ENCODE peak calls at places on chromosomes 11 and 22, in eight cellular contexts. One of them, this sample, is unnamed.

GRCh38 chr11:47014097-47014496 is 77.5 kb downstream of the CSTPP1 start:
- DNase-seq in amniotic stem cell: no peak
- DNase-seq in MCF 10A: no peak
- DNase-seq in left colon: no peak
- DNase-seq in T47D: no peak
- DNase-seq in endothelial cell: no peak
- DNase-seq in T-helper 1 cell: no peak
- DNase-seq in NCI-H187 treated with DMSO at 0.1 percent for 48 hours: no peak
- DNase-seq in this sample: no peak

GRCh38 chr11:46456676-46457432 is 65.3 kb upstream of the CHRM4 start:
- DNase-seq in endothelial cell: no peak
- DNase-seq in left colon: no peak
- DNase-seq in MCF 10A: no peak
- DNase-seq in amniotic stem cell: no peak
- DNase-seq in T47D: no peak
- DNase-seq in NCI-H187 treated with DMSO at 0.1 percent for 48 hours: no peak
- DNase-seq in T-helper 1 cell: no peak
- DNase-seq in this sample: no peak

GRCh38 chr11:112794321-112794720 is 166.9 kb upstream of the NCAM1 start:
- DNase-seq in amniotic stem cell: no peak
- DNase-seq in MCF 10A: no peak
- DNase-seq in T-helper 1 cell: no peak
- DNase-seq in endothelial cell: no peak
- DNase-seq in left colon: no peak
- DNase-seq in T47D: no peak
- DNase-seq in NCI-H187 treated with DMSO at 0.1 percent for 48 hours: no peak
- DNase-seq in this sample: no peak

GRCh38 chr11:101487775-101488174 is 96.0 kb downstream of the TRPC6 start:
- DNase-seq in NCI-H187 treated with DMSO at 0.1 percent for 48 hours: no peak
- DNase-seq in MCF 10A: peak
- DNase-seq in left colon: no peak
- DNase-seq in endothelial cell: no peak
- DNase-seq in T-helper 1 cell: no peak
- DNase-seq in amniotic stem cell: peak
- DNase-seq in T47D: no peak
- DNase-seq in this sample: peak

GRCh38 chr22:50192825-50193204 is 7.1 kb downstream of the TRABD start:
- DNase-seq in amniotic stem cell: no peak
- DNase-seq in NCI-H187 treated with DMSO at 0.1 percent for 48 hours: no peak
- DNase-seq in T-helper 1 cell: peak
- DNase-seq in T47D: no peak
- DNase-seq in endothelial cell: no peak
- DNase-seq in MCF 10A: no peak
- DNase-seq in left colon: no peak
- DNase-seq in this sample: no peak

GRCh38 chr11:124863826-124864165 is 1.4 kb upstream of the ROBO3 start:
- DNase-seq in MCF 10A: no peak
- DNase-seq in T-helper 1 cell: no peak
- DNase-seq in left colon: no peak
- DNase-seq in endothelial cell: no peak
- DNase-seq in T47D: peak
- DNase-seq in NCI-H187 treated with DMSO at 0.1 percent for 48 hours: no peak
- DNase-seq in amniotic stem cell: no peak
- DNase-seq in this sample: no peak

GRCh38 chr11:82326853-82327252 is 406.8 kb downstream of the FAM181B start:
- DNase-seq in NCI-H187 treated with DMSO at 0.1 percent for 48 hours: no peak
- DNase-seq in left colon: no peak
- DNase-seq in MCF 10A: no peak
- DNase-seq in T47D: no peak
- DNase-seq in amniotic stem cell: no peak
- DNase-seq in endothelial cell: no peak
- DNase-seq in T-helper 1 cell: no peak
- DNase-seq in this sample: no peak

GRCh38 chr22:44645531-44645930 is 56.5 kb upstream of the PRR5 start:
- DNase-seq in T47D: no peak
- DNase-seq in left colon: no peak
- DNase-seq in amniotic stem cell: no peak
- DNase-seq in endothelial cell: no peak
- DNase-seq in MCF 10A: no peak
- DNase-seq in T-helper 1 cell: no peak
- DNase-seq in NCI-H187 treated with DMSO at 0.1 percent for 48 hours: no peak
- DNase-seq in this sample: no peak

GRCh38 chr11:69939551-69940245 is 120.5 kb upstream of the FGF3 start:
- DNase-seq in NCI-H187 treated with DMSO at 0.1 percent for 48 hours: no peak
- DNase-seq in MCF 10A: no peak
- DNase-seq in left colon: peak
- DNase-seq in T47D: peak
- DNase-seq in endothelial cell: no peak
- DNase-seq in T-helper 1 cell: no peak
- DNase-seq in amniotic stem cell: no peak
- DNase-seq in this sample: no peak

GRCh38 chr22:30195245-30196140 is 51.1 kb downstream of the LIF start:
- DNase-seq in left colon: no peak
- DNase-seq in T47D: no peak
- DNase-seq in T-helper 1 cell: no peak
- DNase-seq in endothelial cell: no peak
- DNase-seq in amniotic stem cell: no peak
- DNase-seq in NCI-H187 treated with DMSO at 0.1 percent for 48 hours: no peak
- DNase-seq in MCF 10A: no peak
- DNase-seq in this sample: no peak

GRCh38 chr11:4465411-4465810 is 16.3 kb downstream of the OR52K2 start:
- DNase-seq in T47D: no peak
- DNase-seq in endothelial cell: no peak
- DNase-seq in T-helper 1 cell: no peak
- DNase-seq in NCI-H187 treated with DMSO at 0.1 percent for 48 hours: no peak
- DNase-seq in MCF 10A: no peak
- DNase-seq in left colon: no peak
- DNase-seq in amniotic stem cell: no peak
- DNase-seq in this sample: no peak

GRCh38 chr11:60251485-60252207 is 8.7 kb upstream of the MS4A4E start:
- DNase-seq in T47D: peak
- DNase-seq in NCI-H187 treated with DMSO at 0.1 percent for 48 hours: no peak
- DNase-seq in T-helper 1 cell: no peak
- DNase-seq in MCF 10A: peak
- DNase-seq in endothelial cell: no peak
- DNase-seq in left colon: no peak
- DNase-seq in amniotic stem cell: no peak
- DNase-seq in this sample: no peak

GRCh38 chr11:9264381-9265210 is 554 bp downstream of the DENND5A start:
- DNase-seq in T47D: peak
- DNase-seq in MCF 10A: peak
- DNase-seq in left colon: peak
- DNase-seq in amniotic stem cell: peak
- DNase-seq in T-helper 1 cell: no peak
- DNase-seq in endothelial cell: peak
- DNase-seq in NCI-H187 treated with DMSO at 0.1 percent for 48 hours: no peak
- DNase-seq in this sample: peak

GRCh38 chr11:45362636-45363035 is 76.5 kb upstream of the SYT13 start:
- DNase-seq in endothelial cell: no peak
- DNase-seq in left colon: no peak
- DNase-seq in T-helper 1 cell: no peak
- DNase-seq in MCF 10A: no peak
- DNase-seq in NCI-H187 treated with DMSO at 0.1 percent for 48 hours: no peak
- DNase-seq in amniotic stem cell: no peak
- DNase-seq in T47D: no peak
- DNase-seq in this sample: no peak

GRCh38 chr22:17694752-17695151 is 56.2 kb downstream of the BCL2L13 start:
- DNase-seq in T47D: no peak
- DNase-seq in MCF 10A: no peak
- DNase-seq in T-helper 1 cell: no peak
- DNase-seq in endothelial cell: no peak
- DNase-seq in left colon: no peak
- DNase-seq in NCI-H187 treated with DMSO at 0.1 percent for 48 hours: no peak
- DNase-seq in amniotic stem cell: no peak
- DNase-seq in this sample: no peak

GRCh38 chr22:30212363-30212995 is 34.1 kb downstream of the LIF start:
- DNase-seq in endothelial cell: no peak
- DNase-seq in T47D: peak
- DNase-seq in MCF 10A: peak
- DNase-seq in T-helper 1 cell: no peak
- DNase-seq in left colon: peak
- DNase-seq in amniotic stem cell: peak
- DNase-seq in NCI-H187 treated with DMSO at 0.1 percent for 48 hours: no peak
- DNase-seq in this sample: peak

GRCh38 chr11:79098096-79098495 is 342.7 kb downstream of the TENM4 start:
- DNase-seq in T-helper 1 cell: no peak
- DNase-seq in MCF 10A: no peak
- DNase-seq in endothelial cell: no peak
- DNase-seq in left colon: no peak
- DNase-seq in NCI-H187 treated with DMSO at 0.1 percent for 48 hours: no peak
- DNase-seq in amniotic stem cell: no peak
- DNase-seq in T47D: no peak
- DNase-seq in this sample: no peak

GRCh38 chr11:110125632-110126031 is 32.4 kb downstream of the ZC3H12C start:
- DNase-seq in endothelial cell: no peak
- DNase-seq in amniotic stem cell: no peak
- DNase-seq in left colon: no peak
- DNase-seq in T47D: no peak
- DNase-seq in MCF 10A: peak
- DNase-seq in NCI-H187 treated with DMSO at 0.1 percent for 48 hours: no peak
- DNase-seq in T-helper 1 cell: no peak
- DNase-seq in this sample: no peak

GRCh38 chr11:126282361-126282741 is 542 bp upstream of the TIRAP start:
- DNase-seq in T47D: peak
- DNase-seq in T-helper 1 cell: no peak
- DNase-seq in NCI-H187 treated with DMSO at 0.1 percent for 48 hours: no peak
- DNase-seq in MCF 10A: peak
- DNase-seq in endothelial cell: peak
- DNase-seq in left colon: peak
- DNase-seq in amniotic stem cell: no peak
- DNase-seq in this sample: no peak

GRCh38 chr11:6297831-6298230 is 22.5 kb downstream of the CAVIN3 start:
- DNase-seq in NCI-H187 treated with DMSO at 0.1 percent for 48 hours: no peak
- DNase-seq in MCF 10A: peak
- DNase-seq in T47D: no peak
- DNase-seq in left colon: no peak
- DNase-seq in amniotic stem cell: no peak
- DNase-seq in T-helper 1 cell: no peak
- DNase-seq in endothelial cell: no peak
- DNase-seq in this sample: no peak

GRCh38 chr11:68912254-68912653 is 8.6 kb downstream of the IGHMBP2 start:
- DNase-seq in MCF 10A: no peak
- DNase-seq in amniotic stem cell: no peak
- DNase-seq in T-helper 1 cell: no peak
- DNase-seq in endothelial cell: no peak
- DNase-seq in NCI-H187 treated with DMSO at 0.1 percent for 48 hours: no peak
- DNase-seq in T47D: no peak
- DNase-seq in left colon: no peak
- DNase-seq in this sample: no peak

GRCh38 chr11:73478737-73479347 is 102.6 kb downstream of the RELT start:
- DNase-seq in NCI-H187 treated with DMSO at 0.1 percent for 48 hours: no peak
- DNase-seq in endothelial cell: peak
- DNase-seq in T-helper 1 cell: no peak
- DNase-seq in amniotic stem cell: no peak
- DNase-seq in T47D: peak
- DNase-seq in MCF 10A: peak
- DNase-seq in left colon: no peak
- DNase-seq in this sample: no peak

GRCh38 chr11:47348859-47349258 is 3.6 kb downstream of the MYBPC3 start:
- DNase-seq in T-helper 1 cell: no peak
- DNase-seq in amniotic stem cell: no peak
- DNase-seq in left colon: no peak
- DNase-seq in NCI-H187 treated with DMSO at 0.1 percent for 48 hours: no peak
- DNase-seq in MCF 10A: peak
- DNase-seq in T47D: peak
- DNase-seq in endothelial cell: no peak
- DNase-seq in this sample: no peak

GRCh38 chr22:32175751-32176644 is 16.9 kb upstream of the C22orf42 start:
- DNase-seq in left colon: no peak
- DNase-seq in endothelial cell: peak
- DNase-seq in amniotic stem cell: no peak
- DNase-seq in NCI-H187 treated with DMSO at 0.1 percent for 48 hours: no peak
- DNase-seq in MCF 10A: no peak
- DNase-seq in T47D: no peak
- DNase-seq in T-helper 1 cell: no peak
- DNase-seq in this sample: no peak

GRCh38 chr11:6742260-6742659 is 29.5 kb downstream of the OR2AG2 start:
- DNase-seq in MCF 10A: no peak
- DNase-seq in left colon: no peak
- DNase-seq in T-helper 1 cell: no peak
- DNase-seq in amniotic stem cell: no peak
- DNase-seq in NCI-H187 treated with DMSO at 0.1 percent for 48 hours: no peak
- DNase-seq in endothelial cell: no peak
- DNase-seq in T47D: no peak
- DNase-seq in this sample: no peak

GRCh38 chr11:72238040-72238450 is 5.9 kb downstream of the PHOX2A start:
- DNase-seq in amniotic stem cell: no peak
- DNase-seq in T47D: peak
- DNase-seq in NCI-H187 treated with DMSO at 0.1 percent for 48 hours: no peak
- DNase-seq in endothelial cell: peak
- DNase-seq in T-helper 1 cell: peak
- DNase-seq in MCF 10A: peak
- DNase-seq in left colon: peak
- DNase-seq in this sample: no peak

GRCh38 chr11:69300124-69301032 is 6.4 kb downstream of the MYEOV start:
- DNase-seq in T47D: no peak
- DNase-seq in amniotic stem cell: no peak
- DNase-seq in NCI-H187 treated with DMSO at 0.1 percent for 48 hours: no peak
- DNase-seq in endothelial cell: no peak
- DNase-seq in T-helper 1 cell: no peak
- DNase-seq in MCF 10A: no peak
- DNase-seq in left colon: no peak
- DNase-seq in this sample: peak

GRCh38 chr11:16194566-16194965 is 161.8 kb downstream of the SOX6 start:
- DNase-seq in T-helper 1 cell: no peak
- DNase-seq in MCF 10A: no peak
- DNase-seq in T47D: no peak
- DNase-seq in left colon: no peak
- DNase-seq in endothelial cell: no peak
- DNase-seq in NCI-H187 treated with DMSO at 0.1 percent for 48 hours: no peak
- DNase-seq in amniotic stem cell: no peak
- DNase-seq in this sample: no peak

GRCh38 chr11:2097998-2098690 is 41.0 kb downstream of the IGF2 start:
- DNase-seq in left colon: peak
- DNase-seq in NCI-H187 treated with DMSO at 0.1 percent for 48 hours: no peak
- DNase-seq in amniotic stem cell: no peak
- DNase-seq in endothelial cell: no peak
- DNase-seq in T-helper 1 cell: no peak
- DNase-seq in T47D: no peak
- DNase-seq in MCF 10A: no peak
- DNase-seq in this sample: no peak

GRCh38 chr22:49582171-49582570 is 245.5 kb downstream of the BRD1 start:
- DNase-seq in endothelial cell: no peak
- DNase-seq in amniotic stem cell: no peak
- DNase-seq in left colon: no peak
- DNase-seq in NCI-H187 treated with DMSO at 0.1 percent for 48 hours: no peak
- DNase-seq in T-helper 1 cell: no peak
- DNase-seq in T47D: no peak
- DNase-seq in MCF 10A: no peak
- DNase-seq in this sample: no peak

GRCh38 chr11:77106321-77106720 is 3.7 kb downstream of the OMP start:
- DNase-seq in endothelial cell: no peak
- DNase-seq in amniotic stem cell: no peak
- DNase-seq in T-helper 1 cell: no peak
- DNase-seq in NCI-H187 treated with DMSO at 0.1 percent for 48 hours: no peak
- DNase-seq in left colon: no peak
- DNase-seq in T47D: no peak
- DNase-seq in MCF 10A: peak
- DNase-seq in this sample: no peak

GRCh38 chr22:39808087-39808486 is 85.5 kb downstream of the ENTHD1 start:
- DNase-seq in T47D: peak
- DNase-seq in endothelial cell: no peak
- DNase-seq in NCI-H187 treated with DMSO at 0.1 percent for 48 hours: no peak
- DNase-seq in T-helper 1 cell: peak
- DNase-seq in left colon: no peak
- DNase-seq in amniotic stem cell: no peak
- DNase-seq in MCF 10A: peak
- DNase-seq in this sample: no peak

GRCh38 chr11:62500066-62501035 is 46.3 kb downstream of the AHNAK start:
- DNase-seq in NCI-H187 treated with DMSO at 0.1 percent for 48 hours: peak
- DNase-seq in MCF 10A: peak
- DNase-seq in amniotic stem cell: no peak
- DNase-seq in endothelial cell: no peak
- DNase-seq in T47D: peak
- DNase-seq in T-helper 1 cell: no peak
- DNase-seq in left colon: peak
- DNase-seq in this sample: no peak

GRCh38 chr11:109695696-109696095 is 273.7 kb downstream of the C11orf87 start:
- DNase-seq in T-helper 1 cell: no peak
- DNase-seq in endothelial cell: no peak
- DNase-seq in MCF 10A: peak
- DNase-seq in amniotic stem cell: no peak
- DNase-seq in left colon: no peak
- DNase-seq in NCI-H187 treated with DMSO at 0.1 percent for 48 hours: no peak
- DNase-seq in T47D: no peak
- DNase-seq in this sample: peak

This sample was measured in HS-5.